ENCODE peak calls at places on chromosomes 3 and 15, in eight cellular contexts. One of them, this sample, is unnamed.
A peak's percentile ranks its signal among the peaks of the same experiment; 100 is the strongest.

GRCh38 chr3:87468938-87469337 is 192.6 kb upstream of the POU1F1 start:
- DNase-seq in kidney epithelial cell: no peak
- DNase-seq in K562: no peak
- DNase-seq in left lung: no peak
- DNase-seq in WERI-Rb-1: no peak
- DNase-seq in AG04450: no peak
- DNase-seq in neural crest cell: no peak
- DNase-seq in GM20000: no peak
- DNase-seq in this sample: no peak

GRCh38 chr3:140078940-140079339 is 144.0 kb downstream of the CLSTN2 start:
- DNase-seq in AG04450: no peak
- DNase-seq in kidney epithelial cell: peak; percentile 23
- DNase-seq in WERI-Rb-1: no peak
- DNase-seq in neural crest cell: no peak
- DNase-seq in K562: no peak
- DNase-seq in left lung: no peak
- DNase-seq in GM20000: no peak
- DNase-seq in this sample: no peak

GRCh38 chr3:11211531-11212300 is 57.4 kb downstream of the HRH1 start:
- DNase-seq in kidney epithelial cell: no peak
- DNase-seq in K562: no peak
- DNase-seq in neural crest cell: no peak
- DNase-seq in AG04450: no peak
- DNase-seq in left lung: no peak
- DNase-seq in WERI-Rb-1: no peak
- DNase-seq in GM20000: no peak
- DNase-seq in this sample: no peak

GRCh38 chr3:42134867-42135464 is 43.8 kb downstream of the TRAK1 start:
- DNase-seq in neural crest cell: no peak
- DNase-seq in kidney epithelial cell: no peak
- DNase-seq in left lung: no peak
- DNase-seq in WERI-Rb-1: no peak
- DNase-seq in GM20000: no peak
- DNase-seq in AG04450: no peak
- DNase-seq in K562: no peak
- DNase-seq in this sample: no peak

GRCh38 chr3:105827959-105828358 is 40.9 kb downstream of the CBLB start:
- DNase-seq in K562: peak; percentile 40
- DNase-seq in AG04450: peak; percentile 53
- DNase-seq in WERI-Rb-1: peak; percentile 6
- DNase-seq in kidney epithelial cell: peak; percentile 56
- DNase-seq in left lung: no peak
- DNase-seq in neural crest cell: no peak
- DNase-seq in GM20000: no peak
- DNase-seq in this sample: no peak

GRCh38 chr3:67863869-67864268 is 209.5 kb upstream of the SUCLG2 start:
- DNase-seq in GM20000: no peak
- DNase-seq in WERI-Rb-1: peak; percentile 26
- DNase-seq in neural crest cell: no peak
- DNase-seq in AG04450: no peak
- DNase-seq in kidney epithelial cell: no peak
- DNase-seq in left lung: no peak
- DNase-seq in K562: peak; percentile 4
- DNase-seq in this sample: no peak

GRCh38 chr15:40354408-40355171 is 3.4 kb upstream of the DISP2 start:
- DNase-seq in WERI-Rb-1: peak; percentile 85
- DNase-seq in neural crest cell: no peak
- DNase-seq in AG04450: no peak
- DNase-seq in K562: peak; percentile 61
- DNase-seq in kidney epithelial cell: no peak
- DNase-seq in left lung: no peak
- DNase-seq in GM20000: no peak
- DNase-seq in this sample: no peak

GRCh38 chr15:40336129-40337122 is 4.3 kb downstream of the CCDC9B start:
- DNase-seq in AG04450: no peak
- DNase-seq in K562: peak; percentile 72
- DNase-seq in neural crest cell: no peak
- DNase-seq in GM20000: peak; percentile 72
- DNase-seq in WERI-Rb-1: peak; percentile 69
- DNase-seq in left lung: peak; percentile 84
- DNase-seq in kidney epithelial cell: no peak
- DNase-seq in this sample: no peak

GRCh38 chr15:60727260-60727659 is 248.3 kb upstream of the ICE2 start:
- DNase-seq in left lung: no peak
- DNase-seq in GM20000: no peak
- DNase-seq in neural crest cell: no peak
- DNase-seq in AG04450: no peak
- DNase-seq in K562: no peak
- DNase-seq in kidney epithelial cell: no peak
- DNase-seq in WERI-Rb-1: no peak
- DNase-seq in this sample: no peak

GRCh38 chr3:10223676-10224639 is 24.3 kb upstream of the TATDN2 start:
- DNase-seq in neural crest cell: no peak
- DNase-seq in WERI-Rb-1: no peak
- DNase-seq in left lung: no peak
- DNase-seq in GM20000: peak; percentile 63
- DNase-seq in AG04450: no peak
- DNase-seq in K562: no peak
- DNase-seq in kidney epithelial cell: no peak
- DNase-seq in this sample: no peak

GRCh38 chr3:13501958-13502790 is 22.1 kb downstream of the HDAC11 start:
- DNase-seq in GM20000: no peak
- DNase-seq in left lung: no peak
- DNase-seq in neural crest cell: no peak
- DNase-seq in kidney epithelial cell: no peak
- DNase-seq in K562: no peak
- DNase-seq in AG04450: no peak
- DNase-seq in WERI-Rb-1: no peak
- DNase-seq in this sample: no peak

GRCh38 chr3:45870099-45870498 is 16.2 kb upstream of the CCR9 start:
- DNase-seq in AG04450: no peak
- DNase-seq in WERI-Rb-1: no peak
- DNase-seq in left lung: no peak
- DNase-seq in kidney epithelial cell: no peak
- DNase-seq in K562: no peak
- DNase-seq in neural crest cell: no peak
- DNase-seq in GM20000: no peak
- DNase-seq in this sample: peak; percentile 35

GRCh38 chr15:62644216-62644873 is 398.2 kb upstream of the TPM1 start:
- DNase-seq in GM20000: no peak
- DNase-seq in neural crest cell: no peak
- DNase-seq in AG04450: no peak
- DNase-seq in kidney epithelial cell: no peak
- DNase-seq in left lung: no peak
- DNase-seq in WERI-Rb-1: no peak
- DNase-seq in K562: no peak
- DNase-seq in this sample: no peak

GRCh38 chr3:66353530-66353929 is 132.7 kb downstream of the SLC25A26 start:
- DNase-seq in AG04450: peak; percentile 38
- DNase-seq in K562: peak; percentile 26
- DNase-seq in neural crest cell: no peak
- DNase-seq in GM20000: no peak
- DNase-seq in kidney epithelial cell: no peak
- DNase-seq in left lung: no peak
- DNase-seq in WERI-Rb-1: no peak
- DNase-seq in this sample: no peak

GRCh38 chr3:17544632-17545031 is 197.8 kb downstream of the TBC1D5 start:
- DNase-seq in AG04450: no peak
- DNase-seq in neural crest cell: no peak
- DNase-seq in kidney epithelial cell: no peak
- DNase-seq in GM20000: no peak
- DNase-seq in K562: no peak
- DNase-seq in WERI-Rb-1: no peak
- DNase-seq in left lung: no peak
- DNase-seq in this sample: no peak
- TF ChIP-seq CTCF in AG04450: peak; percentile 44
- TF ChIP-seq CTCF in neural crest cell: peak; percentile 25
- TF ChIP-seq CTCF in kidney epithelial cell: no peak
- TF ChIP-seq CTCF in GM20000: no peak
- TF ChIP-seq CTCF in K562: no peak
- TF ChIP-seq CTCF in WERI-Rb-1: no peak
- TF ChIP-seq CTCF in left lung: no peak
- TF ChIP-seq CTCF in this sample: no peak

DNA sequence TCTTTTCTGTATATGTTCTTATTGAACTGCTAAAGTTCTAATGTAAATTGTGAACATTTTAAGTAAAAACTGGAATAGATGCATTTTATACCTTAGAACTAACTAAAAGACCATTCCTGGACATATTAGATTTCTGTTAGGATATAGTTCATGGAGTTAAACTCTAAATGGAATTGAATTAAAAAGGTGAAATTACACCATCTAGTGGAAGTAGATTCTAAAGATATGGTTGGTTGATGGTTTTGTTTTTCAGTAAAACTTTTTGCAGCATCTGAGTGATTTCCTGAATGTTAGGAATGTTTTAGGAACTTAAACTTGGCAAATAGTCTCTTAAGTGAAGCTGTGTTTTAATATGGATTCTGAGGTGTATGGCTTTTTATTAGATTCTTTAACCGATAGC is 96.8 kb downstream of the SLMAP start:
- DNase-seq in K562: no peak
- DNase-seq in neural crest cell: no peak
- DNase-seq in left lung: no peak
- DNase-seq in AG04450: no peak
- DNase-seq in kidney epithelial cell: no peak
- DNase-seq in WERI-Rb-1: no peak
- DNase-seq in GM20000: no peak
- DNase-seq in this sample: no peak
- TF ChIP-seq CTCF in K562: no peak
- TF ChIP-seq CTCF in neural crest cell: peak; percentile 56
- TF ChIP-seq CTCF in left lung: no peak
- TF ChIP-seq CTCF in AG04450: peak; percentile 47
- TF ChIP-seq CTCF in kidney epithelial cell: peak; percentile 23
- TF ChIP-seq CTCF in WERI-Rb-1: no peak
- TF ChIP-seq CTCF in GM20000: no peak
- TF ChIP-seq CTCF in this sample: peak; percentile 19

GRCh38 chr3:119338749-119339148 is 44.6 kb downstream of the ARHGAP31 start:
- DNase-seq in WERI-Rb-1: no peak
- DNase-seq in neural crest cell: no peak
- DNase-seq in AG04450: no peak
- DNase-seq in GM20000: no peak
- DNase-seq in kidney epithelial cell: no peak
- DNase-seq in K562: no peak
- DNase-seq in left lung: no peak
- DNase-seq in this sample: no peak
- TF ChIP-seq CTCF in WERI-Rb-1: no peak
- TF ChIP-seq CTCF in neural crest cell: no peak
- TF ChIP-seq CTCF in AG04450: no peak
- TF ChIP-seq CTCF in GM20000: no peak
- TF ChIP-seq CTCF in kidney epithelial cell: no peak
- TF ChIP-seq CTCF in K562: no peak
- TF ChIP-seq CTCF in left lung: no peak
- TF ChIP-seq CTCF in this sample: no peak

DNA sequence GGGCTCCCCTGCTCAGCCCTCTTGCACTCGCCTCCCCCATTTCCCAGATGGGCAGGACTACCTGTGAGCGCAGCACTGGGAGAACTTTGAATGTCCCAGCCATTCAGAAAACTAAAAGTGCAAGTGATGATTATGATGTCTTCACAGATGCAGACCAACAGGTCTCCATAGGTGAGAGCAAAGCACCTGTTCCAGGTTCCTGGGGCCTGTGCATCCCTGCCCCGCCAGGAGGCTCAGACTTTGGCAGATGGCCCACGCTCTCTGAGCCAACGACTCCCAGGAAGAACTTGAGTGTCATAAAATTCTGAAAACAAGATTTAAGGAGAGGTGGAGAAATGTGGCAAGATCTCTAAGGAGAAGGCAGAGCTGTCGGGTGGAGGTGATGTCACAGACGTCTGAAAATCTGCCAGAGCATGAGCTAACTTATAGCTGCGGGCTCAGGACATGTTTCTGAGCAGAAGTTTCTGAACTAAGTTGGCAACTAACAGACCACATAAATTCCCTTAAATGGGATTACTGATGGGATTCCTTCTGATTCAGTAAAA is 110.8 kb upstream of the IGF1R start:
- DNase-seq in left lung: no peak
- DNase-seq in GM20000: no peak
- DNase-seq in WERI-Rb-1: no peak
- DNase-seq in neural crest cell: no peak
- DNase-seq in K562: no peak
- DNase-seq in AG04450: no peak
- DNase-seq in kidney epithelial cell: no peak
- DNase-seq in this sample: no peak
- TF ChIP-seq CTCF in left lung: no peak
- TF ChIP-seq CTCF in GM20000: no peak
- TF ChIP-seq CTCF in WERI-Rb-1: no peak
- TF ChIP-seq CTCF in neural crest cell: no peak
- TF ChIP-seq CTCF in K562: no peak
- TF ChIP-seq CTCF in AG04450: no peak
- TF ChIP-seq CTCF in kidney epithelial cell: no peak
- TF ChIP-seq CTCF in this sample: no peak

GRCh38 chr3:142676151-142676550 is 47.7 kb upstream of the TRPC1 start:
- DNase-seq in GM20000: no peak
- DNase-seq in neural crest cell: no peak
- DNase-seq in left lung: no peak
- DNase-seq in K562: no peak
- DNase-seq in AG04450: no peak
- DNase-seq in WERI-Rb-1: no peak
- DNase-seq in kidney epithelial cell: no peak
- DNase-seq in this sample: no peak

GRCh38 chr3:142680710-142681109 is 43.1 kb upstream of the TRPC1 start:
- DNase-seq in left lung: no peak
- DNase-seq in neural crest cell: no peak
- DNase-seq in AG04450: no peak
- DNase-seq in K562: no peak
- DNase-seq in GM20000: no peak
- DNase-seq in kidney epithelial cell: no peak
- DNase-seq in WERI-Rb-1: no peak
- DNase-seq in this sample: no peak
- TF ChIP-seq CTCF in left lung: no peak
- TF ChIP-seq CTCF in neural crest cell: no peak
- TF ChIP-seq CTCF in AG04450: no peak
- TF ChIP-seq CTCF in K562: no peak
- TF ChIP-seq CTCF in GM20000: no peak
- TF ChIP-seq CTCF in kidney epithelial cell: no peak
- TF ChIP-seq CTCF in WERI-Rb-1: no peak
- TF ChIP-seq CTCF in this sample: no peak

GRCh38 chr15:83837946-83838571 is 184.1 kb downstream of the ADAMTSL3 start:
- DNase-seq in AG04450: no peak
- DNase-seq in WERI-Rb-1: peak; percentile 26
- DNase-seq in left lung: peak; percentile 76
- DNase-seq in kidney epithelial cell: no peak
- DNase-seq in GM20000: peak; percentile 28
- DNase-seq in K562: peak; percentile 15
- DNase-seq in neural crest cell: peak; percentile 48
- DNase-seq in this sample: no peak
- TF ChIP-seq CTCF in AG04450: peak; percentile 54
- TF ChIP-seq CTCF in WERI-Rb-1: peak; percentile 48
- TF ChIP-seq CTCF in left lung: no peak
- TF ChIP-seq CTCF in kidney epithelial cell: peak; percentile 75
- TF ChIP-seq CTCF in GM20000: peak; percentile 23
- TF ChIP-seq CTCF in K562: peak; percentile 56
- TF ChIP-seq CTCF in neural crest cell: peak; percentile 67
- TF ChIP-seq CTCF in this sample: no peak

DNA sequence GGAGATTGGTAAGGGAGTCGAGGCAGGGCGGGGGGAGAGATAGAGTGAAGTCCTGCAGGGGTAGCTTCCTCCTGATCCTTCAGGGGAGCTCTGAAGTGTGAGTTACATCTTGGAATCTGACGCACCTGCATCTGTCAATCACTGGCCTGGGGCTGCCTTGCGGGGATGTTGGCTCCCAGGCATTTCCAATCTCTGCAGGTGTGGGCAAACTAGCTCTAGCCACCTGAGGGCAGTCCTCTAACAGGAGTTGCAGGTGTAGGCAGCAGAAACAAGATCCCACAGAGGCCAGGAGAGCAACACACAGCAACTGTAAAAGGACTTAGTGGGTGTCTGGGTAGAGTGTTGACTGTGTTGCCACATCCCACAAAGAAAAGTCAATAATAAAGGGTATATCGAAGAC is 63.6 kb downstream of the ZNF621 start:
- DNase-seq in left lung: no peak
- DNase-seq in neural crest cell: no peak
- DNase-seq in GM20000: no peak
- DNase-seq in WERI-Rb-1: peak; percentile 20
- DNase-seq in K562: no peak
- DNase-seq in AG04450: no peak
- DNase-seq in kidney epithelial cell: no peak
- DNase-seq in this sample: no peak
- TF ChIP-seq CTCF in left lung: no peak
- TF ChIP-seq CTCF in neural crest cell: no peak
- TF ChIP-seq CTCF in GM20000: no peak
- TF ChIP-seq CTCF in WERI-Rb-1: peak; percentile 53
- TF ChIP-seq CTCF in K562: no peak
- TF ChIP-seq CTCF in AG04450: no peak
- TF ChIP-seq CTCF in kidney epithelial cell: peak; percentile 29
- TF ChIP-seq CTCF in this sample: no peak

This sample was measured in natural killer cell.